ENCODE peak calls at places on chromosomes 16 and 17, in ten cellular contexts. Z, C, S, Y, N, L, P, G, K and Q are unnamed samples.
A peak's percentile ranks its signal among the peaks of the same experiment; 100 is the strongest.

GRCh38 chr17:37844158-37844976 is 79.8 kb upstream of the TBC1D3K start:
- DNase-seq in Z (peak; percentile 48), C (peak; percentile 57), S (peak; percentile 85), Y (peak; percentile 15), N (peak; percentile 69), L (peak; percentile 48), P (peak; percentile 69), G (no peak), K (no peak), Q (peak; percentile 50)

GRCh38 chr17:50817142-50817751 is 18.1 kb upstream of the WFIKKN2 start:
- DNase-seq in Z (peak; percentile 24), C (peak; percentile 66), S (no peak), Y (no peak), N (peak; percentile 53), L (no peak), P (peak; percentile 43), G (no peak), K (no peak), Q (peak; percentile 56)

GRCh38 chr16:85663891-85664321 is 24.8 kb downstream of the GINS2 start:
- DNase-seq in Z (peak; percentile 28), C (no peak), S (no peak), Y (no peak), N (no peak), L (no peak), P (no peak), G (no peak), K (no peak), Q (no peak)

GRCh38 chr17:28170771-28171170 is 128.3 kb downstream of the NLK start:
- DNase-seq in Z (no peak), C (no peak), S (no peak), Y (no peak), N (no peak), L (no peak), P (peak; percentile 24), G (no peak), K (no peak), Q (no peak)

GRCh38 chr16:19005561-19006445 is 22.1 kb downstream of the TMC7 start:
- DNase-seq in Z (peak; percentile 54), C (peak; percentile 46), S (no peak), Y (no peak), N (peak; percentile 26), L (no peak), P (peak; percentile 62), G (peak; percentile 93), K (peak; percentile 94), Q (no peak)

GRCh38 chr17:4899341-4900230 is at the start of gene C17orf107:
- DNase-seq in Z (peak; percentile 93), C (peak; percentile 78), S (peak; percentile 25), Y (peak; percentile 20), N (no peak), L (peak; percentile 3), P (peak; percentile 91), G (peak; percentile 89), K (no peak), Q (peak; percentile 97)

GRCh38 chr17:28925912-28926365 is 23.1 kb upstream of the DHRS13 start:
- DNase-seq in Z (peak; percentile 97), C (no peak), S (peak; percentile 80), Y (no peak), N (no peak), L (peak; percentile 82), P (peak; percentile 88), G (no peak), K (no peak), Q (peak; percentile 35)

GRCh38 chr16:30764086-30764485 is 2.0 kb downstream of the RNF40 start:
- DNase-seq in Z (no peak), C (no peak), S (no peak), Y (no peak), N (no peak), L (no peak), P (no peak), G (no peak), K (peak; percentile 29), Q (no peak)

GRCh38 chr16:24013733-24014645 is 178.2 kb downstream of the PRKCB start:
- DNase-seq in Z (no peak), C (no peak), S (peak; percentile 83), Y (no peak), N (no peak), L (no peak), P (no peak), G (no peak), K (no peak), Q (peak; percentile 37)

GRCh38 chr16:30764816-30765465 is 2.8 kb downstream of the RNF40 start:
- DNase-seq in Z (no peak), C (no peak), S (no peak), Y (no peak), N (no peak), L (no peak), P (no peak), G (no peak), K (no peak), Q (no peak)

GRCh38 chr17:1529863-1530262 is 13.5 kb upstream of the INPP5K start:
- DNase-seq in Z (no peak), C (no peak), S (no peak), Y (no peak), N (no peak), L (no peak), P (no peak), G (no peak), K (no peak), Q (no peak)

GRCh38 chr17:67055811-67056745 is 11.7 kb downstream of the CACNG1 start:
- DNase-seq in Z (no peak), C (no peak), S (peak; percentile 9), Y (no peak), N (no peak), L (no peak), P (no peak), G (no peak), K (peak; percentile 61), Q (no peak)

GRCh38 chr16:8916541-8917225 is 34.5 kb downstream of the LITAFD start:
- DNase-seq in Z (no peak), C (no peak), S (no peak), Y (no peak), N (no peak), L (no peak), P (no peak), G (no peak), K (no peak), Q (no peak)

GRCh38 chr17:72702998-72703397 is 389.5 kb downstream of the SLC39A11 start:
- DNase-seq in Z (peak; percentile 67), C (no peak), S (no peak), Y (peak; percentile 46), N (no peak), L (no peak), P (no peak), G (no peak), K (no peak), Q (no peak)

GRCh38 chr17:72697602-72698146 is 394.8 kb downstream of the SLC39A11 start:
- DNase-seq in Z (no peak), C (no peak), S (no peak), Y (no peak), N (peak; percentile 25), L (no peak), P (no peak), G (peak; percentile 48), K (no peak), Q (no peak)

GRCh38 chr17:72702136-72702735 is 390.3 kb downstream of the SLC39A11 start:
- DNase-seq in Z (peak; percentile 93), C (no peak), S (no peak), Y (no peak), N (no peak), L (peak; percentile 28), P (peak; percentile 51), G (no peak), K (no peak), Q (no peak)

GRCh38 chr17:72699566-72699965 is 392.9 kb downstream of the SLC39A11 start:
- DNase-seq in Z (peak; percentile 76), C (no peak), S (no peak), Y (no peak), N (no peak), L (peak; percentile 42), P (peak; percentile 85), G (peak; percentile 77), K (no peak), Q (no peak)

DNA sequence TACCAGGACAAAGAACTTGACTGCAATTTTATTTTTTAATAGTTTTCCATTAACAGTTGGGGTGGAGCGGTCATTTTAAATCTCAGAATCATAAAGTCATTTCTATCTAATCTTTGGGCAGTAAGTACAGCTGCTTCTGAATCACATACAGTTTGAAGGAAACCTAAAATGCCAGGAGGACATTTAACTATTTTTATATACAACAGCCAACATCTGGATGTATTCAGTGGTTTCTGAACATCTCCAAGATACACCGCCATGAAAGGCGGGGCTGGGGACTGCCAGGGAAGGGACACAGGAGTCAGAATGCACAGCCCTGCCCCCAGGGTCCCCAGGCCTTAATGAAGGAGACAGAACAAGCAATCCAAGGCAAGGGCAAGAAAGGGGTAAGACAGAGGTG is 392.3 kb downstream of the SLC39A11 start:
- DNase-seq in Z (no peak), C (no peak), S (no peak), Y (no peak), N (no peak), L (no peak), P (peak; percentile 67), G (no peak), K (no peak), Q (no peak)
- TF ChIP-seq CTCF in Z (no peak), C (no peak), S (no peak), Y (no peak), N (no peak), L (no peak), P (no peak), G (no peak), K (no peak), Q (no peak)

GRCh38 chr17:39715375-39716072 is 14.8 kb downstream of the MIEN1 start:
- DNase-seq in Z (no peak), C (no peak), S (no peak), Y (no peak), N (no peak), L (no peak), P (no peak), G (no peak), K (no peak), Q (no peak)
- TF ChIP-seq CTCF in Z (no peak), C (no peak), S (no peak), Y (no peak), N (no peak), L (no peak), P (no peak), G (no peak), K (no peak), Q (no peak)

GRCh38 chr17:22221344-22221743 is 529.0 kb downstream of the KCNJ18 start:
- DNase-seq in Z (no peak), C (no peak), S (no peak), Y (no peak), N (no peak), L (no peak), P (no peak), G (peak; percentile 10), K (no peak), Q (no peak)

DNA sequence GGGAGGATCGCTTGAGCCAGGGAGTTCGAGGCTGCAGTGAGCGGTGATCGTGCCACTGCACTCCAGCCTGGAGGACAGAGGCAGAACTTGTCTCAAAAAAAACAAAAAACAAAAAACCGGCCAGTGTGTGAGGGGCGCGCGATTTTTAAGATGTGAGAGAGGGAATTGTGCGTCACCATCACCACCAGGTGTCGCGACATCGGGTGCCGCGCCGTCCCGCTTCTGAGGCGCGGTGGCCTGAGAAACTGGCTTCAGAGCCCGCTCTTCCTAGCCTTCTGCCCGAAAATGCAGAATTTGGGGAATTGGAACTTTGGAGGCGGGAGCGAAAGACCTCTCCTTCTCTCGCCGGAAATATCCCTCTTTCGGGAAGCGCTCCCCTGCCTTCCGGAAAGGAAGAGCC is 524.8 kb downstream of the KCNJ18 start:
- DNase-seq in Z (no peak), C (no peak), S (no peak), Y (no peak), N (no peak), L (no peak), P (no peak), G (no peak), K (no peak), Q (no peak)
- TF ChIP-seq CTCF in Z (no peak), C (no peak), S (no peak), Y (no peak), N (no peak), L (no peak), P (no peak), G (no peak), K (no peak), Q (no peak)

GRCh38 chr16:188674-189073 is 8.4 kb downstream of the HBQ1 start:
- DNase-seq in Z (no peak), C (no peak), S (no peak), Y (no peak), N (no peak), L (no peak), P (no peak), G (no peak), K (no peak), Q (no peak)
- TF ChIP-seq CTCF in Z (no peak), C (no peak), S (no peak), Y (no peak), N (peak; percentile 24), L (peak; percentile 32), P (no peak), G (no peak), K (peak; percentile 37), Q (peak; percentile 17)